ENCODE peak calls at places on chromosomes 4 and X, in ten cellular contexts. H, S, V, A, Y, K, J, M, Z and G are unnamed samples.

GRCh38 chr4:15657366-15657765 is 2.2 kb upstream of the FBXL5 start:
- DNase-seq in H (no peak), S (no peak), V (no peak), A (no peak), Y (no peak), K (no peak), J (no peak), M (no peak), Z (no peak), G (no peak)

GRCh38 chr4:154998284-154998683 is 210.2 kb upstream of the NPY2R start:
- DNase-seq in H (no peak), S (no peak), V (no peak), A (no peak), Y (no peak), K (no peak), J (no peak), M (no peak), Z (no peak), G (peak)

GRCh38 chrX:134933248-134933647 is 57.5 kb upstream of the SMIM10 start:
- DNase-seq in H (no peak), S (no peak), V (no peak), A (no peak), Y (peak), K (no peak), J (no peak), M (no peak), Z (no peak), G (no peak)

GRCh38 chr4:102547973-102548372 is 46.8 kb downstream of the NFKB1 start:
- DNase-seq in H (no peak), S (no peak), V (no peak), A (no peak), Y (no peak), K (no peak), J (no peak), M (no peak), Z (no peak), G (no peak)

GRCh38 chrX:149494844-149495565 is 10.1 kb downstream of the IDS start:
- DNase-seq in H (no peak), S (no peak), V (no peak), A (no peak), Y (no peak), K (no peak), J (no peak), M (no peak), Z (no peak), G (no peak)

GRCh38 chr4:14410469-14410868 is 591.8 kb upstream of the CPEB2 start:
- DNase-seq in H (no peak), S (no peak), V (no peak), A (no peak), Y (no peak), K (no peak), J (no peak), M (no peak), Z (no peak), G (no peak)

GRCh38 chr4:144903953-144904711 is 193.9 kb downstream of the ANAPC10 start:
- DNase-seq in H (no peak), S (no peak), V (no peak), A (no peak), Y (no peak), K (no peak), J (no peak), M (no peak), Z (no peak), G (no peak)

GRCh38 chr4:153507679-153508073 is 41.5 kb downstream of the TMEM131L start:
- DNase-seq in H (no peak), S (no peak), V (peak), A (no peak), Y (no peak), K (no peak), J (no peak), M (no peak), Z (no peak), G (no peak)

GRCh38 chrX:102658551-102658950 is 7.3 kb downstream of the GPRASP1 start:
- DNase-seq in H (no peak), S (no peak), V (no peak), A (no peak), Y (no peak), K (no peak), J (no peak), M (no peak), Z (no peak), G (no peak)

GRCh38 chr4:124980276-124980752 is 267.8 kb upstream of the ANKRD50 start:
- DNase-seq in H (no peak), S (no peak), V (no peak), A (no peak), Y (no peak), K (no peak), J (no peak), M (no peak), Z (no peak), G (peak)

GRCh38 chr4:74480267-74480666 is 35.3 kb downstream of the AREG start:
- DNase-seq in H (no peak), S (no peak), V (no peak), A (no peak), Y (no peak), K (no peak), J (no peak), M (no peak), Z (no peak), G (no peak)

GRCh38 chr4:1415681-1415981 is 9.4 kb upstream of the NKX1-1 start:
- DNase-seq in H (no peak), S (no peak), V (no peak), A (no peak), Y (no peak), K (no peak), J (no peak), M (no peak), Z (no peak), G (no peak)

GRCh38 chr4:24857996-24858395 is 54.8 kb downstream of the CCDC149 start:
- DNase-seq in H (no peak), S (no peak), V (no peak), A (no peak), Y (no peak), K (no peak), J (no peak), M (no peak), Z (no peak), G (peak)

GRCh38 chrX:64394874-64395567 is at the start of gene MTMR8:
- DNase-seq in H (peak), S (peak), V (peak), A (peak), Y (peak), K (peak), J (peak), M (peak), Z (peak), G (no peak)

GRCh38 chrX:133985164-133986007 is at the start of gene GPC3:
- DNase-seq in H (peak), S (peak), V (peak), A (peak), Y (peak), K (no peak), J (peak), M (no peak), Z (peak), G (peak)

GRCh38 chrX:15509845-15510244 is 9.2 kb downstream of the BMX start:
- DNase-seq in H (no peak), S (no peak), V (no peak), A (no peak), Y (no peak), K (no peak), J (no peak), M (no peak), Z (no peak), G (no peak)

GRCh38 chr4:7857238-7857701 is 82.4 kb downstream of the AFAP1 start:
- DNase-seq in H (no peak), S (no peak), V (no peak), A (no peak), Y (no peak), K (no peak), J (no peak), M (peak), Z (no peak), G (peak)

GRCh38 chr4:82462415-82462831 is 32.0 kb downstream of the ENOPH1 start:
- DNase-seq in H (peak), S (peak), V (peak), A (peak), Y (peak), K (peak), J (peak), M (peak), Z (peak), G (peak)

GRCh38 chr4:76804060-76804459 is 93.9 kb downstream of the SOWAHB start:
- DNase-seq in H (no peak), S (no peak), V (no peak), A (no peak), Y (no peak), K (no peak), J (no peak), M (no peak), Z (no peak), G (no peak)

GRCh38 chrX:122113376-122113775 is 1066.0 kb downstream of the GLUD2 start:
- DNase-seq in H (no peak), S (no peak), V (no peak), A (no peak), Y (no peak), K (no peak), J (no peak), M (no peak), Z (peak), G (no peak)

GRCh38 chr4:176277162-176277904 is 8.3 kb upstream of the ASB5 start:
- DNase-seq in H (no peak), S (peak), V (peak), A (peak), Y (peak), K (no peak), J (peak), M (no peak), Z (peak), G (peak)

GRCh38 chr4:183312841-183313240 is 7.2 kb downstream of the CLDN22 start:
- DNase-seq in H (no peak), S (no peak), V (no peak), A (no peak), Y (no peak), K (no peak), J (no peak), M (no peak), Z (no peak), G (no peak)

GRCh38 chr4:3834921-3835521 is 68.8 kb downstream of the ADRA2C start:
- DNase-seq in H (no peak), S (no peak), V (no peak), A (peak), Y (no peak), K (no peak), J (peak), M (no peak), Z (no peak), G (no peak)

GRCh38 chr4:33941854-33942253 is 2302.5 kb downstream of the ARAP2 start:
- DNase-seq in H (no peak), S (no peak), V (no peak), A (no peak), Y (no peak), K (no peak), J (no peak), M (no peak), Z (no peak), G (no peak)

GRCh38 chrX:48698306-48698705 is 1.8 kb downstream of the SUV39H1 start:
- DNase-seq in H (no peak), S (no peak), V (no peak), A (no peak), Y (no peak), K (no peak), J (no peak), M (no peak), Z (no peak), G (no peak)

GRCh38 chr4:119103263-119103662 is 32.4 kb upstream of the MYOZ2 start:
- DNase-seq in H (no peak), S (no peak), V (no peak), A (peak), Y (no peak), K (no peak), J (no peak), M (no peak), Z (no peak), G (peak)